ENCODE peak calls at places on chromosomes 16 and 17, in four cellular contexts. X is upper lobe of right lung, Z is nephron progenitor cell, E is type B pancreatic cell. P is an unnamed sample.

GRCh38 chr16:19287241-19287640 is 1.7 kb downstream of the CLEC19A start:
- DNase-seq in X (no peak), Z (no peak), E (no peak), P (no peak)

GRCh38 chr17:28711723-28712036 is at the start of gene PROCA1:
- DNase-seq in E (peak), Z (no peak), X (no peak), P (peak)

GRCh38 chr16:23953476-23953875 is 117.7 kb downstream of the PRKCB start:
- DNase-seq in E (no peak), Z (no peak), X (no peak), P (no peak)

GRCh38 chr16:4847774-4848587 is 700 bp downstream of the UBN1 start:
- DNase-seq in Z (peak), E (no peak), X (peak), P (peak)

GRCh38 chr17:82065193-82065637 is 389 bp downstream of the DUS1L start:
- DNase-seq in Z (peak), X (no peak), E (no peak), P (peak)

GRCh38 chr17:81523139-81524062 is 4.8 kb upstream of the FSCN2 start:
- DNase-seq in X (no peak), Z (peak), E (no peak), P (no peak)

GRCh38 chr16:75459691-75460090 is 4.8 kb downstream of the TMEM170A start:
- DNase-seq in Z (no peak), X (peak), E (no peak), P (no peak)

GRCh38 chr16:12313902-12314621 is 337.5 kb downstream of the SNX29 start:
- DNase-seq in Z (no peak), E (no peak), X (no peak), P (no peak)

GRCh38 chr16:72380283-72380682 is 208.3 kb upstream of the PMFBP1 start:
- DNase-seq in X (no peak), Z (no peak), E (no peak), P (no peak)

GRCh38 chr16:73878616-73879015 is 418.0 kb upstream of the PSMD7 start:
- DNase-seq in Z (peak), X (no peak), E (no peak), P (no peak)

GRCh38 chr17:7803981-7804380 is 30.0 kb upstream of the KDM6B start:
- DNase-seq in X (peak), E (no peak), Z (no peak), P (no peak)

GRCh38 chr17:33120103-33120502 is 128.5 kb downstream of the SPACA3 start:
- DNase-seq in E (no peak), X (no peak), Z (no peak), P (no peak)

GRCh38 chr17:34601431-34601830 is 22.0 kb downstream of the TMEM132E start:
- DNase-seq in Z (no peak), X (no peak), E (no peak), P (no peak)

GRCh38 chr16:80614908-80615696 is 74.3 kb downstream of the DYNLRB2 start:
- DNase-seq in E (no peak), Z (no peak), X (no peak), P (no peak)

GRCh38 chr16:81238296-81239011 is at the start of gene BCO1:
- DNase-seq in X (no peak), E (no peak), Z (no peak), P (no peak)

GRCh38 chr17:27944546-27945332 is 51.6 kb upstream of the LYRM9 start:
- DNase-seq in X (no peak), E (no peak), Z (no peak), P (no peak)

GRCh38 chr17:78674595-78675315 is 97.6 kb upstream of the DNAH17 start:
- DNase-seq in E (no peak), Z (no peak), X (peak), P (no peak)

GRCh38 chr16:87948735-87949070 is 2.5 kb upstream of the BANP start:
- DNase-seq in Z (no peak), E (no peak), X (no peak), P (no peak)

GRCh38 chr16:87951550-87952538 is 610 bp downstream of the BANP start:
- DNase-seq in E (no peak), Z (peak), X (no peak), P (peak)

GRCh38 chr16:87949071-87949744 is 2.0 kb upstream of the BANP start:
- DNase-seq in E (no peak), X (no peak), Z (no peak), P (no peak)

GRCh38 chr16:87952751-87953150 is 1.5 kb downstream of the BANP start:
- DNase-seq in E (no peak), Z (no peak), X (no peak), P (no peak)

DNA sequence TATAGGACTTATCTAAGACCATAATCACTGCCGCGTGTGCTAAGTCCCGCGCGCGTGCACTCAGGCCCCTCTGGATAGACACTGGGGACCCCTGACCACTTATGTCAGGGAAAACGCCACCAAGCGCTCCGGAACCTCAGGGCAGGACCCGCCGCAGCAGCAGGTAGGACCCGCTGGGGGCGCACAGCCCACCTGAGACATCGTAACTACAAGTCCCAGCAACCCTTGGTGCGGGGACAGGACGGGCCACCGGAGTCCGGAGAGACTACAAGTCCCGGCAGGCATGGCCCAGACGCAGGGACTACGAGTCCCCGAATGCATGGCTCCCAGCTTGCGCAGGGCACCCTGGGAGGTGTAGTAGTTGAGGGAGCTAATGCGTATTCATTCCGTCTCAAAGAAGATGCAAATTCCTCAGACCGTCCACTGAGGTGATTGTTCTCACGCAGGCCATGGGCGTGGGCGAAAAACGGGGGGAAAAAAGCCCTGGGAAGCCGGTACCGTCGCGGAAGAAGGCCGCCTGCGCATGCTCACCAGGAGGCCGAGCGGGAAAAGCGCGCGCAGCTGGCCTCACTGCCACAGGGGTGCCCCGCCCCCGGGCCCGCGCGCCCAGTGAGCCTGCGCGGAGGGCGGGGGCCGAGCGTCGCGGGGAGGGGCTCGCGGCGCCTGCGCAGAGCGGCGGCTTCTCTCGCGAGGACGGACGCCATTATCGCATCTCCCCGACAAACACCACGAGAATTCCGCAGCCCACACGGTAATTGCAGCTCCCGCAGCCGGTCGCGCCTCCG is at the start of gene BANP:
- DNase-seq in Z (peak), X (peak), E (peak), P (peak)
- TF ChIP-seq CTCF in Z (peak), X (peak), E (peak), P (peak)

GRCh38 chr17:2709173-2709661 is 2.3 kb downstream of the CLUH start:
- DNase-seq in Z (no peak), X (peak), E (no peak), P (peak)

GRCh38 chr17:2711608-2712299 is at the start of gene CLUH:
- DNase-seq in X (peak), Z (peak), E (peak), P (peak)

GRCh38 chr17:2710075-2710803 is 1.3 kb downstream of the CLUH start:
- DNase-seq in E (no peak), Z (no peak), X (peak), P (no peak)

GRCh38 chr17:2712300-2713043 is 908 bp upstream of the CLUH start:
- DNase-seq in Z (no peak), E (no peak), X (no peak), P (no peak)

GRCh38 chr17:2710804-2711607 is 558 bp downstream of the CLUH start:
- DNase-seq in X (peak), Z (peak), E (no peak), P (peak)
- TF ChIP-seq CTCF in X (no peak), Z (no peak), E (no peak), P (no peak)

DNA sequence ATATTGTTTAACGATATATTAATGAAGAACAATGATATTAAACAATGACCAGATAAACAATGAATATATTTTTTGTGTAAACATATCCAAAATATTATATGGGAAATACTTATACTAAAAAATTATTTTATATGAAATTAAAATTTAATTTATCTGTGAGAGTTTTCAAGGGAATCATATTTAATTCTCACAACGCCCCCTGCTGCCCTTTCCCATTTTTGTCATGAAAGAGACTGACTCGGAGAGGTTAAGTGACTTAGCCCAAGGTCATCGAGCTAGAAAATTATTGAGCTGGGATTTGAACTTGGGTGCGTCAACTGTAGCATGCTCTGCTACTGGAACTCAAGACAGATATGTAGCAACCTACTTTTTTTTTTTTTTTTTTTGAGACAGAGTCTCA is 7.2 kb upstream of the MYCBPAP start:
- DNase-seq in E (no peak), Z (peak), X (no peak), P (peak)
- TF ChIP-seq CTCF in E (peak), Z (peak), X (peak), P (peak)

GRCh38 chr16:1043831-1044514 is 28.6 kb upstream of the SSTR5 start:
- DNase-seq in Z (no peak), X (no peak), E (no peak), P (no peak)
- TF ChIP-seq CTCF in Z (no peak), X (no peak), E (no peak), P (no peak)

GRCh38 chr17:65442250-65442649 is 119.2 kb downstream of the AXIN2 start:
- DNase-seq in E (no peak), Z (no peak), X (no peak), P (no peak)
- TF ChIP-seq CTCF in E (no peak), Z (no peak), X (no peak), P (no peak)

GRCh38 chr16:17273142-17273561 is 197.6 kb downstream of the XYLT1 start:
- DNase-seq in E (no peak), Z (no peak), X (no peak), P (peak)
- TF ChIP-seq CTCF in E (no peak), Z (no peak), X (no peak), P (no peak)

DNA sequence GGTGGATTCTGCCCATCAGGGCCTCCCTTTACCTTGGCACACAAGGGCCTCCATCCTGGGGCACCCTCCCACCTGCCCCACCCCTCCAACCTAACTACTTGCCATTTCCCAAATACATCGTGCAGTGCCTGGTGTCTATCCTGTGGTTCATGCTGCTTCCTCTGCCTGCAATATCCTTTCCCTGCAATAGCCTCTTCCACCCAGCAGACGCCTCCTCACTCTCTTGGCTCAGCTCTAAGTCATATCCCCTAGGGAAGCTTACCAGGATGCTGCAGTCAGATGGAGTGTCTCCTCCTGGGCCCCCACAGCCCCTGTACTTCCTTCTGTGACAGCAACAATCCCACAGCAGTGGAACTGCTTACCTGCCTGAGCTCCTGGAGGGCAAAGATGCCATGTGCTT is 36.7 kb downstream of the CCDC182 start:
- DNase-seq in E (no peak), X (no peak), Z (no peak), P (no peak)
- TF ChIP-seq CTCF in E (no peak), X (no peak), Z (no peak), P (no peak)

DNA sequence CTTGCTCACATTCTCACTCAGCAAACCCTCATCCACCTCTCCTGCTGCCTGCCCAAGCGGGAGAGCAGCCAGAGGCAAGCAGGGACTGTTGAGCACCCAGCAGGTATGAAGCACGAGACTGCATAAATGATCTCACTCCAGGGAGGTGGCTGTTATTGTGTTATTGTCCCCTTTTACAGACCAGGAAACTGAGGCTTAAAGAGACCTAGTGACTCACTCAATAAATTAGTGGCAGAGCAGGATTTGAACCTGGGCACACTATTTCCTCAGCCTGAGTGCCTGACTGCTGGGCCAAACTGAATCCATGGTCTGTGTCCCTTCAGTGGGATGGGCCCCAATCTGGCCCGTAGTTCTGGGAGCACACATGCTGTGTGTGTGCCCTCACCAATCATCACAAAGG is 12.3 kb upstream of the MAP2K3 start:
- DNase-seq in Z (no peak), E (no peak), X (no peak), P (no peak)
- TF ChIP-seq CTCF in Z (no peak), E (no peak), X (no peak), P (no peak)

GRCh38 chr17:998111-998510 is 1.2 kb downstream of the TIMM22 start:
- DNase-seq in Z (no peak), X (no peak), E (no peak), P (no peak)
- TF ChIP-seq CTCF in Z (no peak), X (no peak), E (no peak), P (no peak)

GRCh38 chr17:74008196-74008595 is 195.3 kb upstream of the RPL38 start:
- DNase-seq in Z (no peak), E (no peak), X (no peak), P (peak)
- TF ChIP-seq CTCF in Z (no peak), E (peak), X (no peak), P (no peak)